ENCODE peak calls at places on chromosomes 5 and 9, in five cellular contexts. K is IMR-90; X is adipocyte; O is CD4-positive, CD25-positive, alpha-beta regulatory T cell; L is neural progenitor cell. U is an unnamed sample. For H3K9me3, the result is how much of the 10 kb centered on the place peaks cover.

GRCh38 chr5:170218730-170219129 is 14.1 kb upstream of the C5orf58 start:
- DNase-seq in O (no peak), K (no peak), L (no peak), X (no peak), U (no peak)

GRCh38 chr5:81774359-81774758 is 23.5 kb upstream of the SSBP2 start:
- DNase-seq in K (no peak), X (no peak), L (no peak), O (no peak), U (no peak)

GRCh38 chr5:179623906-179624741 is 653 bp upstream of the HNRNPH1 start:
- DNase-seq in X (peak), O (peak), K (peak), L (peak), U (no peak)

GRCh38 chr9:113350338-113350672 is 964 bp downstream of the BSPRY start:
- DNase-seq in O (no peak), X (no peak), L (no peak), K (no peak), U (no peak)

GRCh38 chr5:158074992-158075769 is 216.2 kb upstream of the CLINT1 start:
- DNase-seq in K (peak), X (peak), O (no peak), L (peak), U (peak)

GRCh38 chr5:173771058-173771742 is 116.9 kb upstream of the CPEB4 start:
- DNase-seq in X (no peak), L (peak), K (no peak), O (no peak), U (no peak)

GRCh38 chr5:33479321-33479720 is 38.6 kb downstream of the TARS1 start:
- DNase-seq in L (no peak), K (peak), O (no peak), X (no peak), U (no peak)

GRCh38 chr9:114098021-114098659 is 952 bp downstream of the KIF12 start:
- DNase-seq in O (no peak), X (peak), K (no peak), L (peak), U (no peak)

GRCh38 chr5:113122053-113122452 is 145.5 kb downstream of the DCP2 start:
- DNase-seq in L (no peak), K (peak), O (no peak), X (peak), U (no peak)

GRCh38 chr5:168531987-168532386 is 2.9 kb downstream of the FBLL1 start:
- DNase-seq in O (no peak), K (no peak), X (no peak), L (no peak), U (no peak)

GRCh38 chr9:99820330-99821186 is 1.1 kb upstream of the NR4A3 start:
- DNase-seq in K (peak), L (no peak), X (peak), O (peak), U (peak)

GRCh38 chr5:116789522-116789921 is 214.9 kb upstream of the SEMA6A start:
- DNase-seq in X (no peak), O (no peak), L (no peak), K (no peak), U (no peak)

GRCh38 chr9:135240222-135240621 is 152.8 kb downstream of the OLFM1 start:
- DNase-seq in L (no peak), X (no peak), O (no peak), K (no peak), U (no peak)

GRCh38 chr5:67431191-67431590 is 234.6 kb upstream of the CD180 start:
- DNase-seq in K (no peak), L (no peak), O (no peak), X (no peak), U (no peak)

GRCh38 chr9:121887553-121888437 is 205.3 kb downstream of the TTLL11 start:
- DNase-seq in X (no peak), K (no peak), O (no peak), L (no peak), U (no peak)

GRCh38 chr9:94675008-94675841 is 35.9 kb upstream of the FBP1 start:
- DNase-seq in K (peak), X (peak), L (no peak), O (no peak), U (no peak)

GRCh38 chr5:151772868-151773561 is 1.3 kb downstream of the G3BP1 start:
- DNase-seq in X (peak), O (no peak), K (peak), L (no peak), U (no peak)

GRCh38 chr9:120892748-120893584 is 16.0 kb upstream of the PHF19 start:
- DNase-seq in L (no peak), O (peak), K (peak), X (no peak), U (peak)

GRCh38 chr5:88675159-88675757 is 207.7 kb downstream of the MEF2C start:
- DNase-seq in X (no peak), L (no peak), O (no peak), K (no peak), U (no peak)

GRCh38 chr5:85452322-85453025 is 1067.8 kb upstream of the EDIL3 start:
- DNase-seq in X (no peak), L (no peak), O (no peak), K (no peak), U (no peak)

GRCh38 chr5:76104027-76104426 is 20.8 kb downstream of the SV2C start:
- DNase-seq in O (no peak), K (peak), X (peak), L (peak), U (peak)

GRCh38 chr9:79736051-79736450 is 164.3 kb downstream of the TLE4 start:
- DNase-seq in X (no peak), O (no peak), L (no peak), K (no peak), U (no peak)

GRCh38 chr5:66616495-66617222 is 20.5 kb downstream of the MAST4 start:
- DNase-seq in X (no peak), K (no peak), O (no peak), L (no peak), U (no peak)

GRCh38 chr9:105444130-105444529 is 3.7 kb upstream of the FSD1L start:
- DNase-seq in K (peak), X (no peak), L (no peak), O (no peak), U (no peak)

GRCh38 chr5:95771892-95772291 is 40.8 kb downstream of the RHOBTB3 start:
- DNase-seq in O (no peak), K (no peak), L (no peak), X (no peak), U (no peak)

GRCh38 chr9:116979461-116979860 is 292.4 kb downstream of the TRIM32 start:
- DNase-seq in K (no peak), X (no peak), L (no peak), O (no peak), U (no peak)

GRCh38 chr9:113579270-113580040 is 115.9 kb downstream of the RGS3 start:
- DNase-seq in L (no peak), O (no peak), X (peak), K (peak), U (no peak)

DNA sequence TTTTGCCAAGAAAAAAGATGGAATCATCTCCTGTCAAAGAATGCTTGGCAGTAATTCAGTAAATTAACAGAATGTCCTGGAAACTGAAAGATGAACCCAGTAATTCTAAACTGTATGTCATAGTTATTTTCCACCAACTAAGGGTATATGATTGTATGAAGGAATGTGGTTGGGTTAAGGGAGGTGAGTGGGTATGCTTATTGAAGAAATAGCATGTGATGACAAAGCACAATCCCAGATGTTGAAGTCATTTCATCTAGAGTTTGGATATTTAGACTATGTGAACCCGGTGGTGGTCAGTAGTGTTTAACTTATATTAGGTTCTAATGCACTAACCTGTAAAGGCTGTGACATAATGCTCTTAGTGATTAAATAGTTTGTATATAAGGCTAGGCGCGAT is 87.3 kb downstream of the CDKN2A start:
- DNase-seq in K (peak), L (no peak), O (no peak), X (peak), U (no peak)
- H3K9me3 ChIP-seq in K (under half), L (under half), O (under half), X (under half), U (under half)

GRCh38 chr5:171315925-171316257 is 6.8 kb downstream of the TLX3 start:
- DNase-seq in O (no peak), X (no peak), L (no peak), K (no peak), U (no peak)
- H3K9me3 ChIP-seq in O (under half), X (under half), L (under half), K (under half), U (under half)

GRCh38 chr5:27140831-27141230 is 102.4 kb upstream of the CDH9 start:
- DNase-seq in K (no peak), L (no peak), X (no peak), O (no peak), U (no peak)
- H3K9me3 ChIP-seq in K (under half), L (under half), X (under half), O (under half), U (under half)

DNA sequence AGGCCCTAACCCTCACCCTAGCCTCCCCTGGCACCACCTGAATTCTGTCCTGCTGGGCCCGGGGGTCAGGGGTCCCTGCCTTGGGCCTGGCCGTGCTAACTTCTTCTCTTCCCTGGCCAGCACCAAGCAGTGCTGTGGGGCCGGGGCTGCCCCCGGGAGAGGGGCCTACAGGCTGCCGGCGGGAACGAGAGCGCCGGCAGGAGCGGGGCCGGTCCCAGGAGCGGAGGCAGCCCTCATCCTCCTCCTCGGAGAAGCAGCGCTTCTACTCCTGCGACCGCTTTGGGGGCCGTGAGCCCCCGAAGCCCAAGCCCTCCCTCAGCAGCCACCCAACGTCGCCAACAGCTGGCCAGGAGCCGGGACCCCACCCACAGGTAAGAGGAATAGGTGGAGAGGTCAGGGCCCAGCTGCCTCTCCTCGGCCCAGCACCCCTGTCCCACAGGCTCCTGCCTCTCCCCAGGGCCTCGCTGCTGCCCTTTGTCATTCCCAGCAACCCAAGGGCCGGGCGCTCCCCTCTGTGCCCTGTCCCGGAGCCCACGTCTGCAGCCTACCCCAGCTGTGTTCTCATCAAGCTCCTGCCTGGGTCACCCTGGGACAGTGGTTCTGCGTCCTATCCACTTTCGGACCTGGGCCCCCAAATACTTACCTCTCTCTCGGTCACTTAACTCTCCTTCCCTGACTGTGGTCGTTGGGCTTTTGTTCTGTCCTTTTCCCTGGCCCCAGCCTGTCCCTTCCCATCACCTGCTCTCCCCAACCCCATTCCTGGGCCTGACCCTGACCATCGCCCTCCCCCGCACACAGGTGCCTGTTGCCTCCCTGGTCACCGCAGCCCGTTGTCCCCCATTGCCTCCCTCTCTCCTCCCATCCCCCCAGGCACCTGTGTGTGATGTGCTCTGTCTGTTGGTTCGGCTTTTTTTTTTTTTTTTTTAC is 243.2 kb downstream of the CACNA1B start:
- DNase-seq in X (no peak), K (no peak), O (no peak), L (no peak), U (no peak)
- H3K9me3 ChIP-seq in X (under half), K (half or more), O (under half), L (under half), U (under half)

GRCh38 chr5:17696625-17697024 is 62.4 kb downstream of the TAF11L14 start:
- DNase-seq in O (no peak), L (no peak), X (no peak), K (no peak), U (no peak)
- H3K9me3 ChIP-seq in O (under half), L (under half), X (under half), K (under half), U (under half)

GRCh38 chr5:3214838-3215374 is 380.7 kb upstream of the IRX1 start:
- DNase-seq in O (no peak), X (no peak), L (no peak), K (no peak), U (no peak)
- H3K9me3 ChIP-seq in O (under half), X (under half), L (under half), K (half or more), U (under half)

DNA sequence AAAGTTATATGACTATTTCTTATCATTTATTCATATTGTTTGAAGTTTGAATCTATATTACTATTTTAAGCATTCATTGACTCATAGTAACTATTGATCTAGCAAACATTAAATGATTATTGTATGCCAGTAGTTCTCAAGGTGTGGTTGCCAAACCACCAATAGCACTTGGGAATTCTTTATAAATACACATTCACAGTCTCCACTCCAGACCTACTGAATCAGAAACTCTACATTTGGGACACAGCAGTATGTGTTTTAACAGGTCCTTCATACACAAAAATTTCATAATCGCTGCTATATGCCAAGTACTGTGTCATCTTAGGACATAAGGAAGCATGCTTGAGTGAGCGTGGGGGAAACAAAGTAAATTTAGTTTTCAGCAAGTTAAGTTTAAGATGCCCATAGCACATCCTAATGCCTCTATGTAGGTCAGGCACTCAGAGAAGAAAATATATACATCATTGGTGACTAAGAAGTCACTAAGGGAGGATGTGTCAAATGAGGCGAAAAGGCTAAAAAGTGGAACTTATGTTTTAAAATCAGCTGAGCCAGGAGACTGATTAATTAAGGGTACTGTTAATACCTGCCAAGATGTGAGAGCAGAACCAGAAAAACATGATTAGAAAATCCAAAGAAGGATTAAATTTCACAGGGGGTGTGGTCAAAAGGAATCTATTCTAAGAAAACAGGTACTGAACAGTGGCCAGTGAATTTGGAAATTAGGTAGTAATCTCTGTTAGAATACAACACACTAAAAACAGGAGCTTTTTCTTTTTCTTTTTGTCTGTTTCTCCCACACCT is 340.8 kb downstream of the HCN1 start:
- DNase-seq in L (no peak), K (no peak), O (no peak), X (no peak), U (no peak)
- H3K9me3 ChIP-seq in L (under half), K (under half), O (under half), X (under half), U (under half)

GRCh38 chr9:8468048-8468600 is 668.5 kb upstream of the DMAC1 start:
- DNase-seq in L (no peak), K (no peak), X (no peak), O (no peak), U (no peak)
- H3K9me3 ChIP-seq in L (under half), K (under half), X (under half), O (under half), U (under half)

GRCh38 chr5:45800331-45800730 is 104.2 kb upstream of the HCN1 start:
- DNase-seq in L (no peak), O (no peak), X (no peak), K (no peak), U (no peak)
- H3K9me3 ChIP-seq in L (under half), O (under half), X (under half), K (under half), U (under half)

GRCh38 chr5:43469671-43470396 is 13.8 kb downstream of the TMEM267 start:
- DNase-seq in L (no peak), X (no peak), K (no peak), O (no peak), U (no peak)
- H3K9me3 ChIP-seq in L (under half), X (under half), K (under half), O (under half), U (under half)